ENCODE peak calls at places on chromosomes 12 and 14, in four cellular contexts. F is GM12878, J is K562, P is GM12891. B is an unnamed sample.

GRCh38 chr12:101839324-101840283 is 8.8 kb upstream of the GNPTAB start:
- DNase-seq in J (peak; percentile 79), F (no peak), P (no peak), B (peak; percentile 62)

GRCh38 chr12:119804011-119804641 is 73.0 kb downstream of the CIT start:
- DNase-seq in P (no peak), J (peak; percentile 21), F (no peak), B (no peak)

GRCh38 chr12:88646824-88647223 is 66.6 kb upstream of the KITLG start:
- DNase-seq in F (no peak), P (no peak), J (no peak), B (no peak)

GRCh38 chr12:92139634-92140555 is 5.8 kb downstream of the BTG1 start:
- DNase-seq in P (no peak), J (no peak), F (no peak), B (no peak)

GRCh38 chr12:28240853-28241252 is 50.6 kb downstream of the CCDC91 start:
- DNase-seq in F (no peak), J (no peak), P (no peak), B (no peak)

GRCh38 chr12:21828779-21829178 is 54.3 kb upstream of the KCNJ8 start:
- DNase-seq in J (no peak), P (no peak), F (no peak), B (no peak)

GRCh38 chr14:102849522-102850379 is 72.5 kb downstream of the TRAF3 start:
- DNase-seq in J (no peak), P (no peak), F (no peak), B (no peak)

GRCh38 chr14:64762044-64763034 is 58.1 kb downstream of the PLEKHG3 start:
- DNase-seq in F (no peak), J (peak; percentile 72), P (no peak), B (no peak)

GRCh38 chr12:45938566-45938965 is 51.8 kb downstream of the SCAF11 start:
- DNase-seq in P (no peak), J (no peak), F (no peak), B (no peak)

GRCh38 chr12:65948320-65949008 is 124.2 kb downstream of the HMGA2 start:
- DNase-seq in J (no peak), F (no peak), P (no peak), B (no peak)

GRCh38 chr12:78799679-78800078 is 64.9 kb upstream of the SYT1 start:
- DNase-seq in J (no peak), P (no peak), F (no peak), B (no peak)

GRCh38 chr14:53055003-53055402 is 98.1 kb downstream of the DDHD1 start:
- DNase-seq in P (no peak), F (peak; percentile 15), J (peak; percentile 34), B (no peak)

GRCh38 chr12:25615119-25615518 is 62.0 kb upstream of the LMNTD1 start:
- DNase-seq in F (no peak), J (peak; percentile 10), P (no peak), B (no peak)

GRCh38 chr14:28577711-28578131 is 188.9 kb upstream of the FOXG1 start:
- DNase-seq in P (no peak), J (no peak), F (no peak), B (no peak)

GRCh38 chr12:6963741-6964446 is 6.6 kb downstream of the PHB2 start:
- DNase-seq in F (no peak), J (no peak), P (no peak), B (no peak)

GRCh38 chr12:47236109-47236714 is 156.5 kb upstream of the AMIGO2 start:
- DNase-seq in J (no peak), P (no peak), F (no peak), B (no peak)

GRCh38 chr12:128258866-128259555 is 8.0 kb upstream of the TMEM132C start:
- DNase-seq in J (no peak), F (no peak), P (no peak), B (no peak)

GRCh38 chr14:51479584-51480305 is 172.0 kb upstream of the FRMD6 start:
- DNase-seq in P (no peak), J (no peak), F (peak; percentile 9), B (no peak)

GRCh38 chr12:109447482-109447881 is 29.6 kb downstream of the KCTD10 start:
- DNase-seq in F (no peak), J (no peak), P (no peak), B (no peak)

GRCh38 chr12:122834229-122834920 is 882 bp upstream of the HIP1R start:
- DNase-seq in F (no peak), P (no peak), J (no peak), B (peak; percentile 23)

GRCh38 chr12:22481557-22482104 is 62.7 kb downstream of the C2CD5 start:
- DNase-seq in F (no peak), P (no peak), J (no peak), B (no peak)

GRCh38 chr12:115004469-115005146 is 320.6 kb upstream of the TBX3 start:
- DNase-seq in F (no peak), J (no peak), P (no peak), B (no peak)

GRCh38 chr14:61567838-61568571 is 127.3 kb upstream of the HIF1A start:
- DNase-seq in P (peak; percentile 20), F (no peak), J (no peak), B (peak; percentile 76)

GRCh38 chr12:25459541-25459951 is 93.5 kb downstream of the LMNTD1 start:
- DNase-seq in J (no peak), F (peak; percentile 5), P (no peak), B (peak; percentile 38)

GRCh38 chr12:53049582-53050318 is at the start of gene TNS2:
- DNase-seq in P (peak; percentile 6), F (no peak), J (peak; percentile 48), B (no peak)

GRCh38 chr12:96294831-96295230 is 100.7 kb downstream of the ELK3 start:
- DNase-seq in P (no peak), F (no peak), J (no peak), B (no peak)

GRCh38 chr12:46233418-46233817 is 35.4 kb downstream of the SLC38A1 start:
- DNase-seq in P (no peak), F (no peak), J (no peak), B (no peak)

GRCh38 chr12:50057000-50057841 is at the start of gene ASIC1:
- DNase-seq in P (peak; percentile 65), J (peak; percentile 81), F (no peak), B (peak; percentile 65)

GRCh38 chr12:15789215-15790171 is at the start of gene EPS8:
- DNase-seq in P (peak; percentile 77), J (no peak), F (peak; percentile 50), B (peak; percentile 79)

GRCh38 chr12:79926951-79927350 is 7.9 kb downstream of the PPP1R12A start:
- DNase-seq in F (no peak), J (no peak), P (no peak), B (no peak)

GRCh38 chr14:57254884-57255283 is 13.8 kb downstream of the EXOC5 start:
- DNase-seq in F (no peak), P (no peak), J (no peak), B (no peak)

GRCh38 chr12:123139926-123140674 is 10.8 kb downstream of the PITPNM2 start:
- DNase-seq in J (peak; percentile 35), P (no peak), F (no peak), B (no peak)

GRCh38 chr12:78210894-78211302 is 380.2 kb downstream of the NAV3 start:
- DNase-seq in P (no peak), F (no peak), J (no peak), B (no peak)

GRCh38 chr14:71244341-71244740 is 337.1 kb downstream of the PCNX1 start:
- DNase-seq in F (no peak), J (no peak), P (no peak), B (no peak)

GRCh38 chr12:563250-563781 is 99.9 kb downstream of the NINJ2 start:
- DNase-seq in J (no peak), P (no peak), F (no peak), B (peak; percentile 72)

GRCh38 chr12:85627584-85627983 is 208.6 kb downstream of the RASSF9 start:
- DNase-seq in P (no peak), F (no peak), J (no peak), B (no peak)
- TF ChIP-seq SPI1 in P (no peak), F (no peak), J (no peak), B (no peak)

GRCh38 chr14:33948143-33948962 is 2.5 kb downstream of the EGLN3 start:
- DNase-seq in F (no peak), J (no peak), P (no peak), B (no peak)
- TF ChIP-seq SPI1 in F (no peak), J (no peak), P (no peak), B (no peak)

GRCh38 chr14:33799705-33800269 is 151.1 kb downstream of the EGLN3 start:
- DNase-seq in P (no peak), F (no peak), J (no peak), B (no peak)
- TF ChIP-seq SPI1 in P (no peak), F (no peak), J (no peak), B (no peak)

DNA sequence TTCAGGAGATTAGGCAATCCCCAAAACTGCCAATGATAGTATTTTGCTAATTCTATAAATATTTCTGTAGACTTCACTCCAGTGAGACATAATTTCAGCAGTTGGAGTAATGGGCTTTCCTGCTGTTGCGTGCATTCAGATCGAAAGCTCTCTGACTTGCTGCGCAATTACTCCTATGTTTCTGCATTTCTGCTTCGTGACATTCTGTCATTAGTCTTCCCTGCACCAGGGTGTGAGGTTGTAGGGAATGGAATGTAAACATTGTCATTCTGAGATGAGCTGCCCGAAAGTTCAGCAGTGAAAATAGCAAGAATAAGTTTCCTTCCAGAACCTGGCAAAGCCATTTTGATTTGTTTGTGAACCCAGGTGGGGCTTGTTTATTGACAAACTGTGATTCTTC is 58.2 kb downstream of the SAMD4A start:
- DNase-seq in P (no peak), J (no peak), F (no peak), B (no peak)
- TF ChIP-seq SPI1 in P (no peak), J (no peak), F (no peak), B (no peak)

DNA sequence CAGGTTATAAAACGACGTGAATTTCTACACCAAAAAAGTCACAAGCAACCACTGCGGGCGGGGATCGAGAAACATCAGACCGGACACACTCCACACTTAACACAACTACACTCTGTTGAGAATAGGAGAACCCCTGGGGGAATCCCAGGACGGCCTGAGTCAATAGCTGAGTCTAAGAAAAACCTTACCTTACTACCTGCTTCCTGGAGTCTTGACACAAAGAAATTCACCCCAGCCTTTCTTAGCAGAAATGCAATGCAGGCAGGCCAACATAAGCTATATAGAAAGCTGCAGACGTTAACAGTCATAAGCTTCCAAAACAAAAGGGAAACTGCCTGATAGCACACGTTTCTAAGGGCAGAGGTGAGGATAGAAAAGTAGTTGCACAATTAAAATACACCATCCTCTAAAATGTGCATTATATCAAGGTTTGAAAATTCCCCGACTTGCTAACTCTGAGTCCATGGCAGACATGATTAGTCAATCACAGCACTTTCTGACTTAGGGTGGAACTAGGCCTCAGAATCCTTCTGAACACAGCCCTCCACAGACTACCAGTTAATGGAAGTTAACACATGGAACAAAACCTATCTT is 68.0 kb downstream of the CCDC88C start:
- DNase-seq in P (no peak), J (no peak), F (peak; percentile 85), B (no peak)
- TF ChIP-seq SPI1 in P (peak; percentile 3), J (no peak), F (no peak), B (no peak)

DNA sequence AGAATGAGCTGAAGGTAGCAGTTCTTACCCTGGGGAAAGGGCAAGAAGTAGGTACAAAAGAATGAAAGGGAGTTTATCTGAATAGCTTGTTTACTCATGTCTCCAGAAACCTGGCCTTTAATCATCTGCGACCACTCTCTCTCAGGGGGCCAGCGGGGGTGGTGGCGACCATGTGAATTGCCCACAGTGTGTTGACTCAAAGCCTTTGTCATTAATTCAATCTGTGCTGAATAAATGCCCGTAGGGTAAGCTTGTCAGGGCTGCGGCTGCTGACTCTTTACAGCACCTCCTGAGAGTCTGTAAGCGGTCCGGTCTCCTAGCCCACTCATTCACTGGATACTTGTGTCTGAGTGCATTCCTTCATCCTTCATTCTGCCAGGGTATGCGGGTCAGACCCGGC is 874.4 kb downstream of the SLC6A15 start:
- DNase-seq in J (no peak), F (no peak), P (no peak), B (no peak)
- TF ChIP-seq SPI1 in J (no peak), F (no peak), P (no peak), B (no peak)

GRCh38 chr14:70020350-70021170 is 141.3 kb downstream of the SMOC1 start:
- DNase-seq in F (no peak), P (no peak), J (no peak), B (no peak)
- TF ChIP-seq SPI1 in F (no peak), P (no peak), J (no peak), B (no peak)